ENCODE peak calls at places on chromosomes 2 and 18, in ten cellular contexts. E, R, H, O, C, A, Y, F, P and G are unnamed samples.

GRCh38 chr2:163556511-163556910 is 179.3 kb downstream of the FIGN start:
- DNase-seq in E (no peak), R (no peak), H (no peak), O (no peak), C (no peak), A (no peak), Y (no peak), F (no peak), P (no peak), G (no peak)

GRCh38 chr2:20563833-20564232 is 87.1 kb downstream of the HS1BP3 start:
- DNase-seq in E (no peak), R (no peak), H (no peak), O (no peak), C (peak), A (no peak), Y (no peak), F (no peak), P (no peak), G (no peak)

GRCh38 chr2:10439185-10439879 is 8.8 kb downstream of the ODC1 start:
- DNase-seq in E (no peak), R (no peak), H (no peak), O (no peak), C (no peak), A (no peak), Y (no peak), F (no peak), P (no peak), G (no peak)

GRCh38 chr2:206260427-206261012 is 13.9 kb upstream of the ZDBF2 start:
- DNase-seq in E (no peak), R (peak), H (no peak), O (no peak), C (no peak), A (no peak), Y (no peak), F (no peak), P (no peak), G (no peak)

GRCh38 chr18:46369323-46369722 is 265.1 kb downstream of the HAUS1 start:
- DNase-seq in E (no peak), R (no peak), H (no peak), O (no peak), C (no peak), A (no peak), Y (no peak), F (no peak), P (no peak), G (no peak)

GRCh38 chr2:145016711-145017110 is 496.8 kb upstream of the ZEB2 start:
- DNase-seq in E (no peak), R (no peak), H (no peak), O (no peak), C (no peak), A (no peak), Y (no peak), F (no peak), P (no peak), G (no peak)

GRCh38 chr18:3305354-3305762 is 43.4 kb downstream of the MYL12B start:
- DNase-seq in E (peak), R (peak), H (no peak), O (no peak), C (no peak), A (no peak), Y (no peak), F (peak), P (no peak), G (no peak)

GRCh38 chr2:54083440-54083839 is 32.0 kb upstream of the ACYP2 start:
- DNase-seq in E (no peak), R (no peak), H (no peak), O (no peak), C (no peak), A (no peak), Y (no peak), F (no peak), P (no peak), G (no peak)

GRCh38 chr2:173652731-173653426 is 298.2 kb downstream of the CDCA7 start:
- DNase-seq in E (no peak), R (no peak), H (no peak), O (no peak), C (no peak), A (no peak), Y (no peak), F (no peak), P (no peak), G (no peak)

GRCh38 chr18:79770501-79770815 is 27.3 kb upstream of the KCNG2 start:
- DNase-seq in E (no peak), R (no peak), H (no peak), O (no peak), C (no peak), A (no peak), Y (no peak), F (no peak), P (no peak), G (no peak)

GRCh38 chr2:46310446-46310845 is 13.2 kb downstream of the EPAS1 start:
- DNase-seq in E (no peak), R (no peak), H (no peak), O (no peak), C (no peak), A (no peak), Y (no peak), F (no peak), P (no peak), G (no peak)

GRCh38 chr2:30778611-30779010 is 28.6 kb downstream of the CAPN13 start:
- DNase-seq in E (no peak), R (no peak), H (no peak), O (no peak), C (no peak), A (no peak), Y (no peak), F (no peak), P (no peak), G (no peak)

GRCh38 chr2:27960237-27960912 is 69.8 kb downstream of the BABAM2 start:
- DNase-seq in E (no peak), R (peak), H (no peak), O (peak), C (no peak), A (no peak), Y (no peak), F (no peak), P (no peak), G (no peak)

GRCh38 chr2:173467751-173468150 is 113.1 kb downstream of the CDCA7 start:
- DNase-seq in E (no peak), R (no peak), H (no peak), O (no peak), C (no peak), A (no peak), Y (no peak), F (no peak), P (no peak), G (no peak)

GRCh38 chr2:198880986-198881385 is 576.8 kb downstream of the SATB2 start:
- DNase-seq in E (no peak), R (no peak), H (no peak), O (no peak), C (no peak), A (no peak), Y (no peak), F (no peak), P (no peak), G (no peak)

GRCh38 chr2:231795525-231796327 is 9.5 kb downstream of the COPS7B start:
- DNase-seq in E (no peak), R (no peak), H (peak), O (no peak), C (no peak), A (no peak), Y (no peak), F (no peak), P (no peak), G (no peak)

GRCh38 chr2:236499691-236500573 is 69.7 kb upstream of the ACKR3 start:
- DNase-seq in E (no peak), R (no peak), H (no peak), O (no peak), C (no peak), A (no peak), Y (no peak), F (no peak), P (no peak), G (no peak)

GRCh38 chr2:209426432-209426831 is 2.6 kb downstream of the MAP2 start:
- DNase-seq in E (no peak), R (no peak), H (no peak), O (no peak), C (no peak), A (no peak), Y (no peak), F (no peak), P (no peak), G (no peak)

GRCh38 chr2:223260681-223261080 is 208.7 kb downstream of the KCNE4 start:
- DNase-seq in E (no peak), R (no peak), H (no peak), O (no peak), C (no peak), A (no peak), Y (no peak), F (no peak), P (no peak), G (no peak)

GRCh38 chr18:76351961-76352581 is 143.0 kb downstream of the ZNF516 start:
- DNase-seq in E (no peak), R (no peak), H (peak), O (no peak), C (peak), A (no peak), Y (peak), F (no peak), P (no peak), G (peak)

GRCh38 chr2:24576617-24577016 is 85.6 kb downstream of the NCOA1 start:
- DNase-seq in E (no peak), R (peak), H (no peak), O (no peak), C (no peak), A (no peak), Y (no peak), F (no peak), P (no peak), G (no peak)

GRCh38 chr2:69946351-69947077 is 14.9 kb downstream of the ASPRV1 start:
- DNase-seq in E (no peak), R (peak), H (no peak), O (peak), C (no peak), A (no peak), Y (no peak), F (peak), P (no peak), G (no peak)

GRCh38 chr2:101515512-101515911 is 40.6 kb upstream of the RFX8 start:
- DNase-seq in E (no peak), R (no peak), H (no peak), O (no peak), C (peak), A (no peak), Y (peak), F (no peak), P (no peak), G (peak)

GRCh38 chr2:20190862-20191713 is 33.8 kb downstream of the SDC1 start:
- DNase-seq in E (no peak), R (no peak), H (peak), O (no peak), C (no peak), A (no peak), Y (no peak), F (no peak), P (peak), G (no peak)

GRCh38 chr2:180742809-180743208 is 237.6 kb upstream of the UBE2E3 start:
- DNase-seq in E (no peak), R (no peak), H (no peak), O (no peak), C (no peak), A (no peak), Y (no peak), F (no peak), P (no peak), G (no peak)

GRCh38 chr2:198390670-198391069 is 586.3 kb downstream of the PLCL1 start:
- DNase-seq in E (no peak), R (no peak), H (no peak), O (no peak), C (no peak), A (no peak), Y (no peak), F (no peak), P (no peak), G (no peak)

GRCh38 chr2:66433945-66434678 is 813 bp upstream of the MEIS1 start:
- DNase-seq in E (no peak), R (peak), H (peak), O (no peak), C (peak), A (peak), Y (peak), F (no peak), P (peak), G (peak)

GRCh38 chr2:85846411-85846810 is 42.4 kb downstream of the ST3GAL5 start:
- DNase-seq in E (no peak), R (no peak), H (no peak), O (no peak), C (no peak), A (no peak), Y (no peak), F (no peak), P (no peak), G (no peak)